ENCODE peak calls at places on chromosomes 12 and 14, in four cellular contexts. J, D, X and R are unnamed samples.

GRCh38 chr14:59359451-59360124 is 105.6 kb downstream of the GPR135 start:
- DNase-seq in X (no peak), J (no peak), D (peak; percentile 22), R (no peak)

GRCh38 chr12:108734200-108734906 is 3.0 kb upstream of the CORO1C start:
- DNase-seq in D (peak; percentile 91), X (peak; percentile 79), J (no peak), R (peak; percentile 40)

GRCh38 chr12:49868449-49868848 is 25.5 kb upstream of the BCDIN3D start:
- DNase-seq in D (no peak), J (peak; percentile 73), X (no peak), R (no peak)

GRCh38 chr14:22131749-22132476 is 457.1 kb downstream of the DAD1 start:
- DNase-seq in X (no peak), D (peak; percentile 10), J (no peak), R (no peak)

GRCh38 chr14:58969951-58970751 is 218.3 kb upstream of the DAAM1 start:
- DNase-seq in J (no peak), D (no peak), X (no peak), R (no peak)

GRCh38 chr14:77133718-77134338 is 7.8 kb downstream of the ZDHHC22 start:
- DNase-seq in J (peak; percentile 66), D (peak; percentile 72), X (no peak), R (no peak)

GRCh38 chr12:50234347-50234746 is 49.0 kb downstream of the LIMA1 start:
- DNase-seq in D (peak; percentile 83), X (no peak), J (no peak), R (peak; percentile 65)

GRCh38 chr14:101449114-101449513 is 112.2 kb upstream of the DIO3 start:
- DNase-seq in D (no peak), J (no peak), X (no peak), R (no peak)

GRCh38 chr12:10709808-10710207 is 13.3 kb downstream of the YBX3 start:
- DNase-seq in X (no peak), D (no peak), J (no peak), R (no peak)

GRCh38 chr12:111440631-111441030 is 34.9 kb downstream of the SH2B3 start:
- DNase-seq in D (no peak), X (no peak), J (peak; percentile 33), R (no peak)

GRCh38 chr12:8970432-8970831 is 18.9 kb upstream of the KLRG1 start:
- DNase-seq in D (no peak), J (no peak), X (no peak), R (no peak)

GRCh38 chr14:25267186-25267585 is 217.2 kb upstream of the STXBP6 start:
- DNase-seq in J (no peak), D (no peak), X (no peak), R (no peak)

GRCh38 chr14:104724981-104725771 is 1.1 kb downstream of the ADSS1 start:
- DNase-seq in X (no peak), D (no peak), J (no peak), R (no peak)
- TF ChIP-seq CTCF in X (peak; percentile 46), D (peak; percentile 10), J (peak; percentile 10), R (peak; percentile 4)

GRCh38 chr12:124577986-124578385 is 10.6 kb upstream of the NCOR2 start:
- DNase-seq in D (peak; percentile 71), X (no peak), J (no peak), R (no peak)

GRCh38 chr12:124579921-124580517 is 12.6 kb upstream of the NCOR2 start:
- DNase-seq in D (no peak), J (no peak), X (no peak), R (no peak)

GRCh38 chr12:124578854-124579253 is 11.4 kb upstream of the NCOR2 start:
- DNase-seq in X (no peak), D (no peak), J (no peak), R (no peak)

GRCh38 chr12:124577374-124577773 is 10.0 kb upstream of the NCOR2 start:
- DNase-seq in J (no peak), X (no peak), D (no peak), R (no peak)

DNA sequence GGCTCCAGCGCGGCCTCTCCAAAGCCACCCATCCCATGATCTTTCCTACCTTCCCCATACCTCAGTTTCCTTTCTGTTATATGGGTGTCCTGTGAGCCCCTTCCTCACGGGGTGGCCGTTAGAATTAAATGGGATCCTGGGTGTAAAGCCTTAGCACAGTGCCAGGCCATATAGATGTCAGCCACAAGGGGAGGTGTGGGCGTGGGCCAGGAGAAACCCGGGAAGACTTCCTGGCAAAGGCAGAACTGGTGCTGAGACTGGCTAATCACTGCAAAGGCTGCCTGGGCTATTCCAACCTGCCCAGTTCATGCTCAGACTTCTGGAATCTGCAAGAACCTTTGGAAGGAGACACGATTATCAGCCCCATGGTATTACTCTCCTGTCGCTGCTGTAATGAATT is 11.0 kb upstream of the NCOR2 start:
- DNase-seq in X (no peak), D (peak; percentile 30), J (no peak), R (no peak)
- TF ChIP-seq CTCF in X (no peak), D (peak; percentile 28), J (no peak), R (no peak)

DNA sequence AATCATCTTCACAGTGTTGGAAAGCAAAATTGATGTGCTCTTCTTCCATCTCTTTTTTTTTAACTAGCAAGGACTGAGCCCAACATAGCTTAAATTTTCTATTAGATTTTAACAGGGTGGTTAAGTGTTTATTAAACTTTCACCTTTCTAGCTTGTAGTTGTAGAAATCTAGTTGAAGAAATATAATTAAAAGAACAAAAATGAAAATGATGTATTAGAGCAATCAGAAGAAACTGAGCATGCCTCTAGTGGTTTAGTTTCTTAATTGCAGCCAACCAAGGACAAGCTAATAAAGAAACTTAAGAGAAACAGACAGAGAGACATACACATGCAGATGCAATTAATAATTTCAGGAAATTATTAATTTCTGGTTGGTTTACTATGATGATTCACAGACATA is 673.0 kb upstream of the LMO3 start:
- DNase-seq in J (no peak), D (peak; percentile 8), X (no peak), R (no peak)
- TF ChIP-seq CTCF in J (no peak), D (no peak), X (no peak), R (peak; percentile 6)

GRCh38 chr12:19065871-19066270 is 63.7 kb upstream of the PLEKHA5 start:
- DNase-seq in X (no peak), J (no peak), D (no peak), R (no peak)

GRCh38 chr12:19066471-19067001 is 63.0 kb upstream of the PLEKHA5 start:
- DNase-seq in J (no peak), D (no peak), X (no peak), R (no peak)

GRCh38 chr12:19074700-19075099 is 54.8 kb upstream of the PLEKHA5 start:
- DNase-seq in X (no peak), D (no peak), J (no peak), R (no peak)

GRCh38 chr12:19068137-19068536 is 61.4 kb upstream of the PLEKHA5 start:
- DNase-seq in J (no peak), D (no peak), X (no peak), R (no peak)

DNA sequence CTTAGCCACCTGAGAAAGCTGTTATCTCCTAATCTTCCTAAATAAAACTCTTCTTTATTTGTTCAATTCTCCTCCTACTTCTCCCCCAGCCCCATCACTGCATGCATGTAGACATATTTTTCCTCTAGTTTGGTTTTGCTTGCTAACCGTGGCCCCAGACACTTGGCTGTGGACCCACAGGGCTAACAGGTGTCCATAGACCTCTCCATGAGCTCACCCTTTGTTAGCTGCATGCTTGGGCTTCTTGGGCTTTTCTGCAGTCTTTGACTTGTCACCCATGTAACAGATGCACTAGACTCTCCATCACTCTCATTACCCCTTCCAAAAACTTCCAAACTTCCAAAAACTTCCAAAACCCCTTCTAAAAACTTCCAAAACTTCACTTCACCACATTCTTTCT is 59.2 kb upstream of the PLEKHA5 start:
- DNase-seq in X (no peak), D (no peak), J (no peak), R (no peak)
- TF ChIP-seq CTCF in X (no peak), D (no peak), J (no peak), R (no peak)

DNA sequence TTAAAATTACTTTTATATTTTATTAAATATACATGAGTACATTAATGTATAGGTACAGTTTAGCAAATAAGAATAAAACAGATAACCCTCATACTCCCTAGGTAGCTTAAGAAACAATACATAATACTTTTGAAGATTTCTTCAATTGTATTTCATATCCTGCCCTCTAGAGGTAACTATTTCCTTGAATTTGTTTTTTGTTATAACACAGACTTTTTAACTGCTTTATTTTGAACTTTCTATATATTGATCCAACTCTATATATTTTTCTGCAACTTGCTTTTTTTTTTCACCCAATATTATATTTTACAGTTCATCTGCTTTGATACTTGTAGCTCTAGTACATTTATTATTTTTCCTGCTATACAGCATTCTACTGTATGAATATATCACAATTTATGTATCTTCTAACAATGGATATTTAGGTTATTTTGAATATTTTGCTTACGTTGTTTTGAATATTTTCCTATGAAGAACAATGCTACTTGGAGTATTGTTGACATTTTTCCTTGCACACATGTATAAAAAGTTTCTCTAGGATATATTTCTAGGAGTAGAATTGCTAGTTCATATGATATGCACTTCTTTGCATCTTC is 72.8 kb upstream of the ABCD2 start:
- DNase-seq in X (no peak), J (no peak), D (peak; percentile 3), R (no peak)
- TF ChIP-seq CTCF in X (no peak), J (no peak), D (no peak), R (peak; percentile 49)

DNA sequence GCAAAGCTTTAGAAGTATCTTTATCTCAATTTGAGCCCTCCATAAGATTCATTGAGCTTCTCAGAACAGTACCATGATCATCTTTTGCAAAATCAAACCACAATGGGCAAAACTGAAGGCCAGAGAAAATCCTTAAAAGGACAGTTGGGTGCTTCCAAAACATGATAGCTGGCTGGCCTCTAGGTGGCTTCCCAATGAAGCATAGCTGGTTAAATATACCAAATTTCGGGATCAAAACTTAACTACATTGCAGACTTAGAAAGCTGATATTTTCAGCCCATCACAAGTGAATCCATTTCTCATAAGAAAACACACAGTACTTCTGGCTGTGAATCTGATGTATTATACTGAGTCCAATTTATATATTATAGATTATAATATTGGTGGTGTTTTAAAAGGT is 15.3 kb upstream of the PIK3C2G start:
- DNase-seq in X (no peak), J (no peak), D (no peak), R (no peak)
- TF ChIP-seq CTCF in X (peak; percentile 10), J (no peak), D (no peak), R (peak; percentile 23)

GRCh38 chr12:89949457-89950195 is 241.0 kb upstream of the ATP2B1 start:
- DNase-seq in X (no peak), D (peak; percentile 91), J (no peak), R (no peak)
- TF ChIP-seq CTCF in X (no peak), D (peak; percentile 29), J (no peak), R (no peak)

DNA sequence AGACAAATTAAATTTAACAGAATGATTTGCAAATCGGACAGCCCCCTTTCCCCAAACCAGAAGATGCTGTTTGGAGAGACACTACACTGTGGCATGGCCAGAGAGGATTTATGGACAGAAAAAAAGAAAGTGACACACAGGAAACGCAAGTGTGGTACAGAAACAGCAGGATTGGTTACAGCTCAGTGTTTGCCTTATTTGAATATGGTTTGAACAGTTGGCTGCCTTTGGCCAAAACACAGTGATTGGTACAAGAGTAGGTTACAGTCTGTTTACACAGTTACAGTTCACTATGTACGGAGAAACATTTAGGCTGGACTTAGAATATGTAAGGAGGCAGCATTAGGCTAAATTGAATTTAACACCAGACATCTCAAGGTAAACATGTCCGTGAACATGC is 335.3 kb downstream of the NPAS3 start:
- DNase-seq in J (no peak), X (no peak), D (no peak), R (no peak)
- TF ChIP-seq CTCF in J (no peak), X (no peak), D (no peak), R (no peak)

GRCh38 chr12:118704517-118704916 is 276.8 kb upstream of the SRRM4 start:
- DNase-seq in J (no peak), X (no peak), D (no peak), R (no peak)
- TF ChIP-seq CTCF in J (no peak), X (no peak), D (no peak), R (no peak)